ENCODE peak calls at places on chromosomes 1 and 21, in ten cellular contexts. One of them, this sample, is unnamed.

GRCh38 chr1:19615438-19615837 is 28.7 kb upstream of the NBL1 start:
- DNase-seq in NCI-H2171 treated with DMSO at 0.1 percent for 48 hours: no peak
- DNase-seq in NCI-H524: no peak
- DNase-seq in stimulated activated CD4-positive, alpha-beta T cell treated with anti-CD3 and anti-CD28 coated beads, Interleukin-12 subunit alpha, Interleukin-12 subunit beta, amount 100 ng/mL, for 4 hours: no peak
- DNase-seq in activated T-helper 2 cell treated with anti-CD3 and anti-CD28 coated beads, Interferon-gamma antibody, Interleukin-2, Interleukin-4, amounts not matched to agents 10 μg/mL and 5 μg/mL and 100 μg/mL, durations not matched to agents 14 hours and 24 hours and 36 hours: no peak
- DNase-seq in EL: no peak
- DNase-seq in HT1080: no peak
- DNase-seq in fibroblast of lung: no peak
- DNase-seq in stimulated activated CD8-positive, alpha-beta memory T cell treated with anti-CD3 and anti-CD28 coated beads, Interleukin-12 subunit alpha, Interleukin-12 subunit beta, amount 100 ng/mL, for 1 hour: no peak
- DNase-seq in T-helper 1 cell: no peak
- DNase-seq in this sample: no peak

GRCh38 chr21:15122241-15122640 is 57.4 kb upstream of the NRIP1 start:
- DNase-seq in NCI-H524: no peak
- DNase-seq in stimulated activated CD4-positive, alpha-beta T cell treated with anti-CD3 and anti-CD28 coated beads, Interleukin-12 subunit alpha, Interleukin-12 subunit beta, amount 100 ng/mL, for 4 hours: no peak
- DNase-seq in NCI-H2171 treated with DMSO at 0.1 percent for 48 hours: no peak
- DNase-seq in activated T-helper 2 cell treated with anti-CD3 and anti-CD28 coated beads, Interferon-gamma antibody, Interleukin-2, Interleukin-4, amounts not matched to agents 10 μg/mL and 5 μg/mL and 100 μg/mL, durations not matched to agents 14 hours and 24 hours and 36 hours: no peak
- DNase-seq in HT1080: no peak
- DNase-seq in EL: no peak
- DNase-seq in fibroblast of lung: no peak
- DNase-seq in stimulated activated CD8-positive, alpha-beta memory T cell treated with anti-CD3 and anti-CD28 coated beads, Interleukin-12 subunit alpha, Interleukin-12 subunit beta, amount 100 ng/mL, for 1 hour: no peak
- DNase-seq in T-helper 1 cell: no peak
- DNase-seq in this sample: no peak

GRCh38 chr1:113057006-113057405 is 16.0 kb upstream of the LRIG2 start:
- DNase-seq in stimulated activated CD4-positive, alpha-beta T cell treated with anti-CD3 and anti-CD28 coated beads, Interleukin-12 subunit alpha, Interleukin-12 subunit beta, amount 100 ng/mL, for 4 hours: no peak
- DNase-seq in HT1080: no peak
- DNase-seq in activated T-helper 2 cell treated with anti-CD3 and anti-CD28 coated beads, Interferon-gamma antibody, Interleukin-2, Interleukin-4, amounts not matched to agents 10 μg/mL and 5 μg/mL and 100 μg/mL, durations not matched to agents 14 hours and 24 hours and 36 hours: no peak
- DNase-seq in NCI-H2171 treated with DMSO at 0.1 percent for 48 hours: no peak
- DNase-seq in EL: no peak
- DNase-seq in NCI-H524: peak; percentile 26
- DNase-seq in stimulated activated CD8-positive, alpha-beta memory T cell treated with anti-CD3 and anti-CD28 coated beads, Interleukin-12 subunit alpha, Interleukin-12 subunit beta, amount 100 ng/mL, for 1 hour: no peak
- DNase-seq in T-helper 1 cell: no peak
- DNase-seq in fibroblast of lung: no peak
- DNase-seq in this sample: no peak

GRCh38 chr1:56060901-56061300 is 518.5 kb downstream of the PLPP3 start:
- DNase-seq in stimulated activated CD8-positive, alpha-beta memory T cell treated with anti-CD3 and anti-CD28 coated beads, Interleukin-12 subunit alpha, Interleukin-12 subunit beta, amount 100 ng/mL, for 1 hour: no peak
- DNase-seq in stimulated activated CD4-positive, alpha-beta T cell treated with anti-CD3 and anti-CD28 coated beads, Interleukin-12 subunit alpha, Interleukin-12 subunit beta, amount 100 ng/mL, for 4 hours: no peak
- DNase-seq in T-helper 1 cell: no peak
- DNase-seq in EL: no peak
- DNase-seq in HT1080: no peak
- DNase-seq in fibroblast of lung: peak; percentile 85
- DNase-seq in NCI-H2171 treated with DMSO at 0.1 percent for 48 hours: no peak
- DNase-seq in activated T-helper 2 cell treated with anti-CD3 and anti-CD28 coated beads, Interferon-gamma antibody, Interleukin-2, Interleukin-4, amounts not matched to agents 10 μg/mL and 5 μg/mL and 100 μg/mL, durations not matched to agents 14 hours and 24 hours and 36 hours: no peak
- DNase-seq in NCI-H524: no peak
- DNase-seq in this sample: no peak

GRCh38 chr21:45826733-45827692 is 154.6 kb upstream of the COL6A1 start:
- DNase-seq in activated T-helper 2 cell treated with anti-CD3 and anti-CD28 coated beads, Interferon-gamma antibody, Interleukin-2, Interleukin-4, amounts not matched to agents 10 μg/mL and 5 μg/mL and 100 μg/mL, durations not matched to agents 14 hours and 24 hours and 36 hours: peak; percentile 4
- DNase-seq in NCI-H524: no peak
- DNase-seq in NCI-H2171 treated with DMSO at 0.1 percent for 48 hours: no peak
- DNase-seq in stimulated activated CD4-positive, alpha-beta T cell treated with anti-CD3 and anti-CD28 coated beads, Interleukin-12 subunit alpha, Interleukin-12 subunit beta, amount 100 ng/mL, for 4 hours: no peak
- DNase-seq in EL: no peak
- DNase-seq in stimulated activated CD8-positive, alpha-beta memory T cell treated with anti-CD3 and anti-CD28 coated beads, Interleukin-12 subunit alpha, Interleukin-12 subunit beta, amount 100 ng/mL, for 1 hour: no peak
- DNase-seq in T-helper 1 cell: no peak
- DNase-seq in HT1080: no peak
- DNase-seq in fibroblast of lung: no peak
- DNase-seq in this sample: no peak

GRCh38 chr1:45230537-45230936 is 24.1 kb upstream of the ZSWIM5 start:
- DNase-seq in HT1080: no peak
- DNase-seq in stimulated activated CD8-positive, alpha-beta memory T cell treated with anti-CD3 and anti-CD28 coated beads, Interleukin-12 subunit alpha, Interleukin-12 subunit beta, amount 100 ng/mL, for 1 hour: no peak
- DNase-seq in stimulated activated CD4-positive, alpha-beta T cell treated with anti-CD3 and anti-CD28 coated beads, Interleukin-12 subunit alpha, Interleukin-12 subunit beta, amount 100 ng/mL, for 4 hours: no peak
- DNase-seq in activated T-helper 2 cell treated with anti-CD3 and anti-CD28 coated beads, Interferon-gamma antibody, Interleukin-2, Interleukin-4, amounts not matched to agents 10 μg/mL and 5 μg/mL and 100 μg/mL, durations not matched to agents 14 hours and 24 hours and 36 hours: no peak
- DNase-seq in NCI-H524: no peak
- DNase-seq in T-helper 1 cell: no peak
- DNase-seq in fibroblast of lung: no peak
- DNase-seq in NCI-H2171 treated with DMSO at 0.1 percent for 48 hours: no peak
- DNase-seq in EL: no peak
- DNase-seq in this sample: no peak

GRCh38 chr1:110060034-110060661 is 10.3 kb downstream of the ALX3 start:
- DNase-seq in NCI-H2171 treated with DMSO at 0.1 percent for 48 hours: no peak
- DNase-seq in EL: peak; percentile 37
- DNase-seq in NCI-H524: peak; percentile 8
- DNase-seq in HT1080: peak; percentile 27
- DNase-seq in T-helper 1 cell: peak; percentile 58
- DNase-seq in stimulated activated CD4-positive, alpha-beta T cell treated with anti-CD3 and anti-CD28 coated beads, Interleukin-12 subunit alpha, Interleukin-12 subunit beta, amount 100 ng/mL, for 4 hours: peak; percentile 72
- DNase-seq in fibroblast of lung: peak; percentile 9
- DNase-seq in activated T-helper 2 cell treated with anti-CD3 and anti-CD28 coated beads, Interferon-gamma antibody, Interleukin-2, Interleukin-4, amounts not matched to agents 10 μg/mL and 5 μg/mL and 100 μg/mL, durations not matched to agents 14 hours and 24 hours and 36 hours: peak; percentile 68
- DNase-seq in stimulated activated CD8-positive, alpha-beta memory T cell treated with anti-CD3 and anti-CD28 coated beads, Interleukin-12 subunit alpha, Interleukin-12 subunit beta, amount 100 ng/mL, for 1 hour: peak; percentile 47
- DNase-seq in this sample: no peak

GRCh38 chr1:213987876-213988638 is at the start of gene PROX1:
- DNase-seq in T-helper 1 cell: no peak
- DNase-seq in fibroblast of lung: peak; percentile 92
- DNase-seq in activated T-helper 2 cell treated with anti-CD3 and anti-CD28 coated beads, Interferon-gamma antibody, Interleukin-2, Interleukin-4, amounts not matched to agents 10 μg/mL and 5 μg/mL and 100 μg/mL, durations not matched to agents 14 hours and 24 hours and 36 hours: peak; percentile 48
- DNase-seq in NCI-H2171 treated with DMSO at 0.1 percent for 48 hours: peak; percentile 93
- DNase-seq in EL: peak; percentile 85
- DNase-seq in NCI-H524: peak; percentile 91
- DNase-seq in HT1080: peak; percentile 75
- DNase-seq in stimulated activated CD4-positive, alpha-beta T cell treated with anti-CD3 and anti-CD28 coated beads, Interleukin-12 subunit alpha, Interleukin-12 subunit beta, amount 100 ng/mL, for 4 hours: no peak
- DNase-seq in stimulated activated CD8-positive, alpha-beta memory T cell treated with anti-CD3 and anti-CD28 coated beads, Interleukin-12 subunit alpha, Interleukin-12 subunit beta, amount 100 ng/mL, for 1 hour: no peak
- DNase-seq in this sample: peak; percentile 85

GRCh38 chr1:204089044-204089751 is 16.3 kb downstream of the SOX13 start:
- DNase-seq in fibroblast of lung: peak; percentile 62
- DNase-seq in NCI-H2171 treated with DMSO at 0.1 percent for 48 hours: no peak
- DNase-seq in stimulated activated CD8-positive, alpha-beta memory T cell treated with anti-CD3 and anti-CD28 coated beads, Interleukin-12 subunit alpha, Interleukin-12 subunit beta, amount 100 ng/mL, for 1 hour: no peak
- DNase-seq in stimulated activated CD4-positive, alpha-beta T cell treated with anti-CD3 and anti-CD28 coated beads, Interleukin-12 subunit alpha, Interleukin-12 subunit beta, amount 100 ng/mL, for 4 hours: no peak
- DNase-seq in T-helper 1 cell: no peak
- DNase-seq in activated T-helper 2 cell treated with anti-CD3 and anti-CD28 coated beads, Interferon-gamma antibody, Interleukin-2, Interleukin-4, amounts not matched to agents 10 μg/mL and 5 μg/mL and 100 μg/mL, durations not matched to agents 14 hours and 24 hours and 36 hours: no peak
- DNase-seq in HT1080: no peak
- DNase-seq in EL: peak; percentile 56
- DNase-seq in NCI-H524: no peak
- DNase-seq in this sample: no peak

GRCh38 chr1:239717097-239718051 is 331.0 kb downstream of the CHRM3 start:
- DNase-seq in stimulated activated CD4-positive, alpha-beta T cell treated with anti-CD3 and anti-CD28 coated beads, Interleukin-12 subunit alpha, Interleukin-12 subunit beta, amount 100 ng/mL, for 4 hours: no peak
- DNase-seq in fibroblast of lung: no peak
- DNase-seq in NCI-H2171 treated with DMSO at 0.1 percent for 48 hours: no peak
- DNase-seq in EL: peak; percentile 24
- DNase-seq in NCI-H524: no peak
- DNase-seq in stimulated activated CD8-positive, alpha-beta memory T cell treated with anti-CD3 and anti-CD28 coated beads, Interleukin-12 subunit alpha, Interleukin-12 subunit beta, amount 100 ng/mL, for 1 hour: no peak
- DNase-seq in T-helper 1 cell: no peak
- DNase-seq in activated T-helper 2 cell treated with anti-CD3 and anti-CD28 coated beads, Interferon-gamma antibody, Interleukin-2, Interleukin-4, amounts not matched to agents 10 μg/mL and 5 μg/mL and 100 μg/mL, durations not matched to agents 14 hours and 24 hours and 36 hours: peak; percentile 8
- DNase-seq in HT1080: no peak
- DNase-seq in this sample: no peak

GRCh38 chr1:8631163-8631562 is 186.3 kb downstream of the RERE start:
- DNase-seq in T-helper 1 cell: no peak
- DNase-seq in EL: peak; percentile 25
- DNase-seq in HT1080: no peak
- DNase-seq in NCI-H2171 treated with DMSO at 0.1 percent for 48 hours: no peak
- DNase-seq in stimulated activated CD4-positive, alpha-beta T cell treated with anti-CD3 and anti-CD28 coated beads, Interleukin-12 subunit alpha, Interleukin-12 subunit beta, amount 100 ng/mL, for 4 hours: no peak
- DNase-seq in NCI-H524: no peak
- DNase-seq in fibroblast of lung: no peak
- DNase-seq in activated T-helper 2 cell treated with anti-CD3 and anti-CD28 coated beads, Interferon-gamma antibody, Interleukin-2, Interleukin-4, amounts not matched to agents 10 μg/mL and 5 μg/mL and 100 μg/mL, durations not matched to agents 14 hours and 24 hours and 36 hours: no peak
- DNase-seq in stimulated activated CD8-positive, alpha-beta memory T cell treated with anti-CD3 and anti-CD28 coated beads, Interleukin-12 subunit alpha, Interleukin-12 subunit beta, amount 100 ng/mL, for 1 hour: no peak
- DNase-seq in this sample: peak; percentile 11

This sample was measured in hepatic stellate cell.